ENCODE peak calls at places on chromosomes 12 and 14, in five cellular contexts. N, B, D, P and E are unnamed samples.

GRCh38 chr12:69161835-69162234 is 77.5 kb upstream of the CPSF6 start:
- DNase-seq in P (no peak), N (no peak), B (no peak), D (no peak), E (no peak)

GRCh38 chr14:74552623-74553022 is 59.1 kb downstream of the ISCA2 start:
- DNase-seq in P (no peak), D (no peak), N (no peak), B (no peak), E (no peak)

GRCh38 chr14:79528843-79529405 is 682.4 kb downstream of the DIO2 start:
- DNase-seq in N (no peak), P (no peak), B (no peak), D (no peak), E (no peak)

GRCh38 chr12:6390084-6390799 is 6.3 kb downstream of the LTBR start:
- DNase-seq in B (no peak), D (no peak), P (no peak), N (no peak), E (no peak)

GRCh38 chr12:31740618-31741017 is 11.8 kb upstream of the AMN1 start:
- DNase-seq in D (no peak), B (no peak), P (no peak), N (no peak), E (no peak)

GRCh38 chr12:109714141-109714912 is 702 bp downstream of the FAM222A start:
- DNase-seq in D (peak), P (peak), B (peak), N (peak), E (peak)

GRCh38 chr14:103014466-103015319 is 42.7 kb downstream of the CDC42BPB start:
- DNase-seq in B (no peak), P (peak), N (peak), D (no peak), E (peak)

GRCh38 chr14:89058707-89059106 is 234.3 kb downstream of the TTC8 start:
- DNase-seq in N (no peak), B (no peak), P (no peak), D (no peak), E (no peak)

GRCh38 chr14:103488071-103488470 is 34.6 kb downstream of the CKB start:
- DNase-seq in N (no peak), P (no peak), B (no peak), D (no peak), E (no peak)

GRCh38 chr14:100067971-100068959 is 3.0 kb downstream of the EVL start:
- DNase-seq in B (peak), N (no peak), P (no peak), D (peak), E (no peak)

DNA sequence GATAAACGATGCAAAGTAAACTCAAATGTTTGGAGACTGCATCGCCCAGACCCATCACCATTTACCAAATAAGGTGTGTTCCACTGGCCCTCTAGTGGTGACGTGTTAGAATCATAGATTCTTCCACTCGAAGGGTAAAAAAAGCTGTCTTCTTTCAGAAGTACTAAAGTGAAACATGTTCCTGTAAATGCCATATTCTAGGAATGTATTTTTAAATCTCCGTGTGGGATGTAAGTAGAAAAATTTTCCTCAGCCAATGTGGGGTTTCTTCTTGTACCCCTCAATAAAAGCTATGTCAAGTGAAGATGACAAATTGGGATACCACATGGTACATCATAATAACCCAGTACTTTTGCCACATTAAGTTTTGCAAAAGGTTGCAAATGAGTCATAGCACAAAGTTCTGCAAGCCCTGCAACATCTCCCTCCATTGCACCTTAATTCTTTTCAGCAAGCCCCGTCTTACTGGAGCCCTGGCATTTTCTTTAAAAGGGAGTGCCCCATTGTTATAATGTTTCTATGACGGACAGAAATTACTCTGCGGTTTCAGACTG is 100.8 kb downstream of the CCER1 start:
- DNase-seq in B (no peak), N (no peak), P (peak), D (peak), E (peak)
- H2BK12ac ChIP-seq in B (no peak), N (no peak), P (no peak), D (no peak), E (no peak)

DNA sequence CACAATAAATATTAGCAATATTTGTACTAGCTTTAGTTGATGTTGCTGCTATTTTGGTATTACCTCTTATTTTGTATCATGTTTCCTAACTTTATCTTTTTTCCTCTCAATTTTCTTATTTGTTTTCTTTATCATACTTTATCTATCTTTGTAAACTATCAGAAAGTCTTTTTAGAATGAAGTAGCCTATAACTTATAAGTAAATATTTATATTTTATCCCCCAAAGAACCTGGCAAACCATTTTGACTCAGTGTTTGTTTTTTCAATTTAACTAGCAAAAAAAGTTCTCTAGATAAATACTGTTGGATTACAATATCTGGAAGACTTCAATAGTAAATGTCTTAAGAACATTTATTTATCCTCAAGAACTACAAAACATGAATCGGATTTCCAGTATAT is 135.7 kb upstream of the PDZRN4 start:
- DNase-seq in P (no peak), D (no peak), B (no peak), N (no peak), E (no peak)
- H2BK12ac ChIP-seq in P (no peak), D (no peak), B (no peak), N (no peak), E (no peak)

GRCh38 chr12:28700161-28700560 is 448.9 kb upstream of the FAR2 start:
- DNase-seq in P (no peak), B (no peak), D (no peak), N (no peak), E (no peak)
- H2BK12ac ChIP-seq in P (no peak), B (no peak), D (no peak), N (no peak), E (no peak)

GRCh38 chr14:94407906-94408305 is 19.5 kb upstream of the SERPINA1 start:
- DNase-seq in B (no peak), P (no peak), N (no peak), D (no peak), E (no peak)

GRCh38 chr14:94404561-94404960 is 16.2 kb upstream of the SERPINA1 start:
- DNase-seq in P (no peak), D (no peak), N (no peak), B (no peak), E (no peak)

GRCh38 chr14:94405481-94405880 is 17.1 kb upstream of the SERPINA1 start:
- DNase-seq in P (no peak), D (no peak), B (no peak), N (no peak), E (no peak)

GRCh38 chr14:94408546-94409095 is 20.2 kb upstream of the SERPINA1 start:
- DNase-seq in P (no peak), B (no peak), N (no peak), D (no peak), E (no peak)

GRCh38 chr14:94406910-94407309 is 18.5 kb upstream of the SERPINA1 start:
- DNase-seq in P (no peak), N (no peak), B (no peak), D (no peak), E (no peak)
- H2BK12ac ChIP-seq in P (no peak), N (no peak), B (no peak), D (no peak), E (no peak)